ENCODE peak calls at places on chromosomes 4 and X, in eight cellular contexts. One of them, this sample, is unnamed.

GRCh38 chr4:6008092-6008551 is 10.1 kb downstream of the C4orf50 start:
- DNase-seq in stimulated activated CD4-positive, alpha-beta T cell treated with anti-CD3 and anti-CD28 coated beads, Interleukin-15, amount 100 ng/mL, for 24 hours: no peak
- DNase-seq in GM13977: no peak
- DNase-seq in activated naive CD4-positive, alpha-beta T cell treated with Interleukin-2 at 50 U/mL for 16 hours: no peak
- DNase-seq in RKO: no peak
- DNase-seq in AG08396: no peak
- DNase-seq in stimulated activated CD8-positive, alpha-beta memory T cell treated with anti-CD3 and anti-CD28 coated beads, Interleukin-4, amount 100 ng/mL, for 4 hours: no peak
- DNase-seq in lower leg skin: no peak
- DNase-seq in this sample: no peak

GRCh38 chr4:56387023-56388001 is at the start of gene AASDH:
- DNase-seq in stimulated activated CD4-positive, alpha-beta T cell treated with anti-CD3 and anti-CD28 coated beads, Interleukin-15, amount 100 ng/mL, for 24 hours: peak; percentile 94
- DNase-seq in GM13977: peak; percentile 85
- DNase-seq in activated naive CD4-positive, alpha-beta T cell treated with Interleukin-2 at 50 U/mL for 16 hours: peak; percentile 96
- DNase-seq in RKO: peak; percentile 96
- DNase-seq in AG08396: peak; percentile 93
- DNase-seq in stimulated activated CD8-positive, alpha-beta memory T cell treated with anti-CD3 and anti-CD28 coated beads, Interleukin-4, amount 100 ng/mL, for 4 hours: peak; percentile 91
- DNase-seq in lower leg skin: peak; percentile 98
- DNase-seq in this sample: peak; percentile 91

GRCh38 chrX:136658151-136658550 is 10.2 kb downstream of the CD40LG start:
- DNase-seq in stimulated activated CD4-positive, alpha-beta T cell treated with anti-CD3 and anti-CD28 coated beads, Interleukin-15, amount 100 ng/mL, for 24 hours: no peak
- DNase-seq in GM13977: no peak
- DNase-seq in activated naive CD4-positive, alpha-beta T cell treated with Interleukin-2 at 50 U/mL for 16 hours: peak; percentile 38
- DNase-seq in RKO: no peak
- DNase-seq in AG08396: no peak
- DNase-seq in stimulated activated CD8-positive, alpha-beta memory T cell treated with anti-CD3 and anti-CD28 coated beads, Interleukin-4, amount 100 ng/mL, for 4 hours: no peak
- DNase-seq in lower leg skin: no peak
- DNase-seq in this sample: no peak

GRCh38 chrX:131521824-131522223 is 22.1 kb upstream of the OR13H1 start:
- DNase-seq in stimulated activated CD4-positive, alpha-beta T cell treated with anti-CD3 and anti-CD28 coated beads, Interleukin-15, amount 100 ng/mL, for 24 hours: no peak
- DNase-seq in GM13977: no peak
- DNase-seq in activated naive CD4-positive, alpha-beta T cell treated with Interleukin-2 at 50 U/mL for 16 hours: no peak
- DNase-seq in RKO: no peak
- DNase-seq in AG08396: no peak
- DNase-seq in stimulated activated CD8-positive, alpha-beta memory T cell treated with anti-CD3 and anti-CD28 coated beads, Interleukin-4, amount 100 ng/mL, for 4 hours: no peak
- DNase-seq in lower leg skin: no peak
- DNase-seq in this sample: no peak

GRCh38 chrX:19721726-19722370 is 165.6 kb downstream of the SH3KBP1 start:
- DNase-seq in stimulated activated CD4-positive, alpha-beta T cell treated with anti-CD3 and anti-CD28 coated beads, Interleukin-15, amount 100 ng/mL, for 24 hours: no peak
- DNase-seq in GM13977: no peak
- DNase-seq in activated naive CD4-positive, alpha-beta T cell treated with Interleukin-2 at 50 U/mL for 16 hours: no peak
- DNase-seq in RKO: no peak
- DNase-seq in AG08396: no peak
- DNase-seq in stimulated activated CD8-positive, alpha-beta memory T cell treated with anti-CD3 and anti-CD28 coated beads, Interleukin-4, amount 100 ng/mL, for 4 hours: no peak
- DNase-seq in lower leg skin: no peak
- DNase-seq in this sample: no peak

GRCh38 chrX:107552976-107553375 is 75.3 kb upstream of the PRPS1 start:
- DNase-seq in stimulated activated CD4-positive, alpha-beta T cell treated with anti-CD3 and anti-CD28 coated beads, Interleukin-15, amount 100 ng/mL, for 24 hours: no peak
- DNase-seq in GM13977: no peak
- DNase-seq in activated naive CD4-positive, alpha-beta T cell treated with Interleukin-2 at 50 U/mL for 16 hours: no peak
- DNase-seq in RKO: no peak
- DNase-seq in AG08396: no peak
- DNase-seq in stimulated activated CD8-positive, alpha-beta memory T cell treated with anti-CD3 and anti-CD28 coated beads, Interleukin-4, amount 100 ng/mL, for 4 hours: no peak
- DNase-seq in lower leg skin: peak; percentile 52
- DNase-seq in this sample: no peak

GRCh38 chrX:124938715-124939114 is 381.0 kb upstream of the TEX13C start:
- DNase-seq in stimulated activated CD4-positive, alpha-beta T cell treated with anti-CD3 and anti-CD28 coated beads, Interleukin-15, amount 100 ng/mL, for 24 hours: no peak
- DNase-seq in GM13977: no peak
- DNase-seq in activated naive CD4-positive, alpha-beta T cell treated with Interleukin-2 at 50 U/mL for 16 hours: no peak
- DNase-seq in RKO: no peak
- DNase-seq in AG08396: no peak
- DNase-seq in stimulated activated CD8-positive, alpha-beta memory T cell treated with anti-CD3 and anti-CD28 coated beads, Interleukin-4, amount 100 ng/mL, for 4 hours: no peak
- DNase-seq in lower leg skin: no peak
- DNase-seq in this sample: no peak

GRCh38 chrX:78452356-78452755 is 124.9 kb upstream of the CYSLTR1 start:
- DNase-seq in stimulated activated CD4-positive, alpha-beta T cell treated with anti-CD3 and anti-CD28 coated beads, Interleukin-15, amount 100 ng/mL, for 24 hours: no peak
- DNase-seq in GM13977: no peak
- DNase-seq in activated naive CD4-positive, alpha-beta T cell treated with Interleukin-2 at 50 U/mL for 16 hours: no peak
- DNase-seq in RKO: no peak
- DNase-seq in AG08396: peak; percentile 1
- DNase-seq in stimulated activated CD8-positive, alpha-beta memory T cell treated with anti-CD3 and anti-CD28 coated beads, Interleukin-4, amount 100 ng/mL, for 4 hours: no peak
- DNase-seq in lower leg skin: no peak
- DNase-seq in this sample: no peak

GRCh38 chr4:154119317-154119716 is 330.4 kb upstream of the SFRP2 start:
- DNase-seq in stimulated activated CD4-positive, alpha-beta T cell treated with anti-CD3 and anti-CD28 coated beads, Interleukin-15, amount 100 ng/mL, for 24 hours: no peak
- DNase-seq in GM13977: no peak
- DNase-seq in activated naive CD4-positive, alpha-beta T cell treated with Interleukin-2 at 50 U/mL for 16 hours: no peak
- DNase-seq in RKO: no peak
- DNase-seq in AG08396: no peak
- DNase-seq in stimulated activated CD8-positive, alpha-beta memory T cell treated with anti-CD3 and anti-CD28 coated beads, Interleukin-4, amount 100 ng/mL, for 4 hours: no peak
- DNase-seq in lower leg skin: no peak
- DNase-seq in this sample: no peak

GRCh38 chrX:140572724-140573123 is 67.9 kb upstream of the SOX3 start:
- DNase-seq in stimulated activated CD4-positive, alpha-beta T cell treated with anti-CD3 and anti-CD28 coated beads, Interleukin-15, amount 100 ng/mL, for 24 hours: peak; percentile 4
- DNase-seq in GM13977: peak; percentile 31
- DNase-seq in activated naive CD4-positive, alpha-beta T cell treated with Interleukin-2 at 50 U/mL for 16 hours: no peak
- DNase-seq in RKO: peak; percentile 60
- DNase-seq in AG08396: peak; percentile 10
- DNase-seq in stimulated activated CD8-positive, alpha-beta memory T cell treated with anti-CD3 and anti-CD28 coated beads, Interleukin-4, amount 100 ng/mL, for 4 hours: no peak
- DNase-seq in lower leg skin: no peak
- DNase-seq in this sample: peak; percentile 17

GRCh38 chrX:148929686-148930085 is 429.3 kb downstream of the AFF2 start:
- DNase-seq in stimulated activated CD4-positive, alpha-beta T cell treated with anti-CD3 and anti-CD28 coated beads, Interleukin-15, amount 100 ng/mL, for 24 hours: no peak
- DNase-seq in GM13977: no peak
- DNase-seq in activated naive CD4-positive, alpha-beta T cell treated with Interleukin-2 at 50 U/mL for 16 hours: no peak
- DNase-seq in RKO: no peak
- DNase-seq in AG08396: peak; percentile 3
- DNase-seq in stimulated activated CD8-positive, alpha-beta memory T cell treated with anti-CD3 and anti-CD28 coated beads, Interleukin-4, amount 100 ng/mL, for 4 hours: no peak
- DNase-seq in lower leg skin: no peak
- DNase-seq in this sample: no peak

GRCh38 chrX:72255445-72255844 is 16.6 kb upstream of the ERCC6L start:
- DNase-seq in stimulated activated CD4-positive, alpha-beta T cell treated with anti-CD3 and anti-CD28 coated beads, Interleukin-15, amount 100 ng/mL, for 24 hours: no peak
- DNase-seq in GM13977: no peak
- DNase-seq in activated naive CD4-positive, alpha-beta T cell treated with Interleukin-2 at 50 U/mL for 16 hours: no peak
- DNase-seq in RKO: no peak
- DNase-seq in AG08396: no peak
- DNase-seq in stimulated activated CD8-positive, alpha-beta memory T cell treated with anti-CD3 and anti-CD28 coated beads, Interleukin-4, amount 100 ng/mL, for 4 hours: no peak
- DNase-seq in lower leg skin: no peak
- DNase-seq in this sample: no peak